ENCODE peak calls at places on chromosome 13, in ten cellular contexts. T, Q, L, E, S, R, O, B, F and Z are unnamed samples.

GRCh38 chr13:109940637-109941036 is 154.3 kb upstream of the IRS2 start:
- DNase-seq in E (no peak), B (no peak), T (no peak), O (no peak), S (no peak), Q (no peak), L (no peak), R (no peak), F (no peak), Z (no peak)

GRCh38 chr13:43905435-43906031 is 25.8 kb downstream of the LACC1 start:
- DNase-seq in F (peak), T (peak), S (peak), R (peak), B (peak), E (peak), L (peak), O (no peak), Q (peak), Z (peak)

GRCh38 chr13:56182598-56182997 is 958.1 kb upstream of the PRR20A start:
- DNase-seq in E (no peak), Q (no peak), S (no peak), R (no peak), F (no peak), T (no peak), B (no peak), L (no peak), O (no peak), Z (no peak)

GRCh38 chr13:30905932-30906383 is at the start of gene MEDAG:
- DNase-seq in R (no peak), O (no peak), Q (no peak), T (peak), E (peak), B (peak), L (peak), F (peak), S (peak), Z (no peak)

GRCh38 chr13:111181977-111182376 is 66.9 kb downstream of the ARHGEF7 start:
- DNase-seq in T (no peak), F (no peak), B (no peak), R (no peak), S (no peak), E (no peak), O (no peak), L (no peak), Q (no peak), Z (no peak)

GRCh38 chr13:105518086-105518485 is 1017.4 kb downstream of the EFNB2 start:
- DNase-seq in B (peak), R (no peak), E (peak), Q (no peak), S (peak), O (no peak), F (no peak), L (no peak), T (peak), Z (no peak)

GRCh38 chr13:113449693-113450347 is 3.5 kb downstream of the ADPRHL1 start:
- DNase-seq in O (no peak), L (no peak), R (no peak), T (no peak), F (no peak), E (no peak), Q (no peak), S (no peak), B (no peak), Z (no peak)

GRCh38 chr13:91017669-91018053 is 329.8 kb upstream of the MIR17HG start:
- DNase-seq in Q (no peak), O (no peak), T (peak), F (no peak), S (no peak), B (no peak), E (no peak), R (no peak), L (no peak), Z (no peak)

GRCh38 chr13:98570929-98571372 is 6.0 kb downstream of the STK24 start:
- DNase-seq in T (peak), B (no peak), F (peak), E (peak), Q (no peak), L (no peak), R (no peak), S (no peak), O (no peak), Z (no peak)

GRCh38 chr13:24223341-24224231 is 63.1 kb downstream of the SPATA13 start:
- DNase-seq in F (no peak), S (no peak), L (no peak), R (no peak), T (no peak), Q (no peak), O (no peak), B (no peak), E (no peak), Z (no peak)

GRCh38 chr13:44079413-44080205 is 199.9 kb downstream of the LACC1 start:
- DNase-seq in T (no peak), F (no peak), Q (no peak), R (peak), B (no peak), L (no peak), E (no peak), O (no peak), S (no peak), Z (no peak)

GRCh38 chr13:42720116-42720857 is 61.1 kb upstream of the FAM216B start:
- DNase-seq in F (peak), L (peak), T (peak), R (no peak), S (peak), O (peak), Q (no peak), E (peak), B (peak), Z (peak)

GRCh38 chr13:35470671-35471465 is 5.6 kb downstream of the MAB21L1 start:
- DNase-seq in S (peak), T (peak), R (peak), Q (no peak), O (no peak), L (peak), F (peak), B (peak), E (peak), Z (no peak)

GRCh38 chr13:92136449-92137180 is 738.2 kb downstream of the GPC5 start:
- DNase-seq in R (no peak), L (no peak), Q (no peak), E (peak), B (no peak), F (no peak), S (no peak), T (peak), O (no peak), Z (peak)

GRCh38 chr13:24692541-24692940 is 12.3 kb downstream of the ATP12A start:
- DNase-seq in F (no peak), E (peak), S (peak), T (peak), O (no peak), Q (no peak), R (no peak), L (peak), B (peak), Z (no peak)

GRCh38 chr13:36332986-36333385 is 13.2 kb downstream of the SPART start:
- DNase-seq in R (no peak), T (peak), B (peak), L (peak), S (peak), O (no peak), Q (no peak), F (no peak), E (peak), Z (no peak)

GRCh38 chr13:65260938-65261880 is 1968.9 kb downstream of the PCDH9 start:
- DNase-seq in T (no peak), S (no peak), F (no peak), Q (no peak), O (no peak), B (no peak), R (no peak), E (peak), L (no peak), Z (peak)

GRCh38 chr13:90633849-90634248 is 713.6 kb upstream of the MIR17HG start:
- DNase-seq in Q (no peak), S (no peak), T (peak), R (no peak), E (no peak), F (no peak), O (no peak), B (no peak), L (no peak), Z (no peak)

GRCh38 chr13:63542704-63543215 is 2127.1 kb upstream of the PCDH20 start:
- DNase-seq in S (no peak), E (no peak), L (no peak), F (no peak), Q (no peak), O (no peak), B (no peak), R (no peak), T (no peak), Z (no peak)

GRCh38 chr13:25973576-25973975 is 78.2 kb downstream of the SHISA2 start:
- DNase-seq in E (no peak), F (no peak), Q (no peak), L (no peak), O (no peak), B (no peak), R (no peak), S (no peak), T (no peak), Z (no peak)

GRCh38 chr13:23770428-23770827 is 118.8 kb downstream of the MIPEP start:
- DNase-seq in T (no peak), Q (peak), O (no peak), B (no peak), E (no peak), R (no peak), F (no peak), L (no peak), S (no peak), Z (no peak)

GRCh38 chr13:111951982-111952565 is 114.9 kb upstream of the SOX1 start:
- DNase-seq in O (no peak), B (no peak), T (no peak), F (no peak), R (no peak), L (no peak), E (no peak), S (no peak), Q (no peak), Z (no peak)

GRCh38 chr13:107713314-107713713 is 502.0 kb downstream of the LIG4 start:
- DNase-seq in F (no peak), E (no peak), O (no peak), T (peak), Q (no peak), B (no peak), L (peak), S (no peak), R (no peak), Z (no peak)

GRCh38 chr13:108508263-108508662 is 121.1 kb upstream of the MYO16 start:
- DNase-seq in B (peak), S (peak), E (peak), T (peak), F (no peak), O (no peak), L (peak), R (peak), Q (no peak), Z (peak)

GRCh38 chr13:112729408-112729807 is 39.6 kb downstream of the ATP11A start:
- DNase-seq in R (no peak), E (no peak), O (no peak), L (no peak), B (no peak), F (no peak), T (no peak), S (no peak), Q (no peak), Z (no peak)

GRCh38 chr13:114131581-114132418 is 623 bp downstream of the RASA3 start:
- DNase-seq in T (peak), L (peak), Q (peak), O (no peak), R (peak), F (no peak), E (no peak), S (peak), B (no peak), Z (no peak)

GRCh38 chr13:19959141-19959830 is 759 bp downstream of the ZMYM2 start:
- DNase-seq in R (peak), F (peak), L (peak), T (peak), E (peak), O (no peak), Q (peak), B (peak), S (peak), Z (no peak)

GRCh38 chr13:103275079-103275478 is 208.9 kb upstream of the SLC10A2 start:
- DNase-seq in R (no peak), T (no peak), L (no peak), Q (no peak), S (no peak), B (no peak), O (no peak), F (no peak), E (no peak), Z (no peak)

GRCh38 chr13:24176351-24177101 is 16.0 kb downstream of the SPATA13 start:
- DNase-seq in F (no peak), S (no peak), E (no peak), R (no peak), T (peak), L (no peak), O (no peak), B (no peak), Q (no peak), Z (no peak)

GRCh38 chr13:77717508-77717907 is 20.0 kb downstream of the SLAIN1 start:
- DNase-seq in F (no peak), L (no peak), E (no peak), T (no peak), R (no peak), S (no peak), Q (no peak), B (no peak), O (no peak), Z (no peak)

GRCh38 chr13:112713517-112714253 is 23.8 kb downstream of the ATP11A start:
- DNase-seq in E (no peak), F (no peak), T (no peak), S (no peak), R (no peak), O (no peak), B (no peak), Q (peak), L (no peak), Z (no peak)

GRCh38 chr13:94706854-94707399 is 5.4 kb downstream of the SOX21 start:
- DNase-seq in F (no peak), L (no peak), E (peak), Q (no peak), O (no peak), T (no peak), B (no peak), S (no peak), R (peak), Z (no peak)
- H3K9ac ChIP-seq in F (no peak), L (no peak), E (no peak), Q (peak), O (no peak), T (no peak), B (no peak), S (no peak), R (peak), Z (no peak)

GRCh38 chr13:27967736-27968315 is 1.3 kb downstream of the CDX2 start:
- DNase-seq in Q (no peak), L (no peak), S (no peak), O (no peak), T (no peak), R (peak), F (no peak), E (peak), B (no peak), Z (no peak)
- H3K9ac ChIP-seq in Q (no peak), L (no peak), S (no peak), O (no peak), T (no peak), R (no peak), F (peak), E (no peak), B (no peak), Z (no peak)

DNA sequence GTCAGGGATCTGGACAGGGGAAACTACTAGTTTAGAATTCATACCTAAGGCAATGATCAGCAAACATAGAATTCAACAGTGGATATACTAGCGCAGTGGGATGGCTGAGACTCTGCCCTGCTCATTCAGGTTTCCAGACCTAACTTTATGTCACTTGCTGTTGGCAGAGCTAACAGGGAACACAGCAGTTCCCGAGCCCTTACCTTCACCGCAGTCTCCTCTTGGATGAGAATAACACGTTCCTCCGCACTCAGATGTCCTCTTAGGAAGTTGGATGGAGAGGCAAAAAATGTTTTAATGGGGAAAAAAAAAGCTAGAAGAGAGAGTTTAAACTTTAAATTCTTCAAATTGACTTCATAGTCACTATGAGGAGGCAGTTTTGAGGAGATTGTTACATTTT is 159.7 kb upstream of the FREM2 start:
- DNase-seq in R (no peak), B (no peak), O (no peak), L (no peak), S (no peak), E (no peak), Q (no peak), T (no peak), F (no peak), Z (no peak)
- H3K9ac ChIP-seq in R (no peak), B (no peak), O (no peak), L (no peak), S (no peak), E (no peak), Q (no peak), T (no peak), F (no peak), Z (no peak)

GRCh38 chr13:27362064-27362751 is 62.2 kb upstream of the GTF3A start:
- DNase-seq in L (peak), S (peak), T (peak), B (peak), O (no peak), Q (peak), F (peak), E (peak), R (peak), Z (no peak)
- H3K9ac ChIP-seq in L (peak), S (peak), T (peak), B (peak), O (peak), Q (peak), F (peak), E (peak), R (no peak), Z (no peak)

GRCh38 chr13:48412100-48412556 is 785 bp downstream of the LPAR6 start:
- DNase-seq in O (no peak), T (peak), B (peak), R (no peak), F (no peak), E (peak), S (no peak), L (peak), Q (no peak), Z (no peak)

GRCh38 chr13:48414501-48414900 is 1.6 kb upstream of the LPAR6 start:
- DNase-seq in R (no peak), E (no peak), F (no peak), Q (no peak), B (no peak), T (no peak), L (no peak), S (no peak), O (no peak), Z (no peak)

GRCh38 chr13:48412881-48413351 is at the start of gene LPAR6:
- DNase-seq in L (peak), F (peak), Q (no peak), B (peak), R (peak), T (peak), E (peak), S (no peak), O (no peak), Z (no peak)

GRCh38 chr13:48410199-48410598 is 2.7 kb downstream of the LPAR6 start:
- DNase-seq in B (no peak), F (no peak), E (no peak), L (peak), Q (no peak), T (no peak), R (no peak), O (no peak), S (no peak), Z (no peak)

GRCh38 chr13:48411281-48412099 is 1.4 kb downstream of the LPAR6 start:
- DNase-seq in R (peak), Q (no peak), S (no peak), O (no peak), B (peak), L (peak), E (peak), F (peak), T (peak), Z (no peak)
- H3K9ac ChIP-seq in R (no peak), Q (no peak), S (peak), O (peak), B (peak), L (peak), E (peak), F (peak), T (peak), Z (peak)

DNA sequence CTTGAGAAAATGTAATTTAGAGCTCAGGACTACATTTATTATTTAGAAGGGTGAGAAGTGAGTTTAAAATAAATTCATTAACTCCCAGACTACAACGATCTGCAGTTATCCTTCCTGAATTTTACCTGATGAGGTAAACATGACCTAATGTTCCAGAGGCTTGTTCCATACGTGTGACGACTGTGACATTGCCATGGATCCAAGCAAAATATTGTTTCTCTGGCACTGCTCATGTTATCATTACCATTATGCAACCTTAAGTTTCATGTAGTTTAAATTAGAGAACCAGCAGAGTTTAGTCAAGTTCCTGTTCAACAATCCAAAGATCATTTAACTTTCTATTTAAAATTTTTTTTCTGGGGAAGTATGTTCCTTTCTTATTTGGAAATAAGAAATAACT is 279.6 kb downstream of the KLF5 start:
- DNase-seq in O (no peak), T (no peak), B (no peak), R (no peak), E (peak), Q (no peak), S (no peak), F (no peak), L (peak), Z (no peak)
- H3K9ac ChIP-seq in O (peak), T (no peak), B (no peak), R (no peak), E (no peak), Q (no peak), S (no peak), F (no peak), L (no peak), Z (no peak)

DNA sequence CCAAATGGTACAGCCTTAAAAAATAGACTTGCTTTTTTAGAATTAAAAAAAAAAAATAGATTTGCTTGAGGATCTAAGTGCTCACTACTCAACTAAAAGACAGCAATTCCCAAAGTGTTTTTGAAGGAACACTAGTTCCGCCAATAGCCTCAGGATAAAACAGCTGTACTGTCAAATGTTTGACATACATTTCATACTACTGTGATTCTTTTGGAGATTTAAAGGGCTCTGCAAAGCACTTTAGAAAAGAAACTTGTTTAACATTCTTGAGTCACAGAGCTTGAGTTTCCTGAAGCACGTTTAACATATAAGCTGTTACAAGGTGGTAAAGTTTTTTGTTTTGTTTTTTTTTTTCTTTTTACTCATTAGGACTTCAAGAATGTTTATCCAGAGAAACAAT is 23.1 kb upstream of the KLF5 start:
- DNase-seq in E (no peak), Q (no peak), T (no peak), L (no peak), R (no peak), B (no peak), O (no peak), S (peak), F (no peak), Z (no peak)
- H3K9ac ChIP-seq in E (no peak), Q (no peak), T (no peak), L (no peak), R (no peak), B (no peak), O (no peak), S (no peak), F (no peak), Z (no peak)

GRCh38 chr13:81670048-81670447 is 1329.1 kb upstream of the SPRY2 start:
- DNase-seq in T (no peak), R (no peak), F (no peak), S (no peak), O (no peak), E (no peak), B (no peak), L (no peak), Q (no peak), Z (no peak)

GRCh38 chr13:81659984-81660383 is 1319.1 kb upstream of the SPRY2 start:
- DNase-seq in Q (no peak), S (no peak), O (no peak), T (no peak), F (no peak), R (no peak), E (no peak), B (no peak), L (no peak), Z (no peak)

GRCh38 chr13:81664872-81665271 is 1323.9 kb upstream of the SPRY2 start:
- DNase-seq in T (no peak), O (no peak), R (no peak), F (no peak), B (no peak), L (no peak), S (no peak), E (no peak), Q (no peak), Z (no peak)
- H3K9ac ChIP-seq in T (no peak), O (no peak), R (no peak), F (no peak), B (no peak), L (no peak), S (no peak), E (no peak), Q (no peak), Z (no peak)